ENCODE peak calls at places on chromosomes 5 and 9, in seven cellular contexts. N, Q, S, E, A, G and L are unnamed samples.

GRCh38 chr9:112846528-112847488 is 43.9 kb downstream of the SLC46A2 start:
- DNase-seq in N (peak), Q (no peak), S (no peak), E (no peak), A (no peak), G (peak), L (no peak)

GRCh38 chr5:151155149-151155776 is 2.3 kb downstream of the ANXA6 start:
- DNase-seq in N (peak), Q (peak), S (no peak), E (peak), A (no peak), G (no peak), L (no peak)

GRCh38 chr9:34493972-34494535 is 28.7 kb downstream of the ENHO start:
- DNase-seq in N (peak), Q (no peak), S (no peak), E (peak), A (peak), G (peak), L (no peak)

GRCh38 chr5:97418472-97418871 is 235.4 kb upstream of the RIOK2 start:
- DNase-seq in N (no peak), Q (no peak), S (no peak), E (no peak), A (no peak), G (no peak), L (no peak)

GRCh38 chr9:96417610-96418073 is 528 bp downstream of the ZNF367 start:
- DNase-seq in N (no peak), Q (no peak), S (peak), E (peak), A (no peak), G (no peak), L (peak)

GRCh38 chr5:57862471-57863282 is 380.1 kb upstream of the ACTBL2 start:
- DNase-seq in N (peak), Q (no peak), S (no peak), E (no peak), A (peak), G (no peak), L (no peak)

GRCh38 chr5:82046268-82046621 is 74.4 kb downstream of the ATG10 start:
- DNase-seq in N (no peak), Q (no peak), S (no peak), E (no peak), A (no peak), G (no peak), L (no peak)

GRCh38 chr5:16600397-16600796 is 16.4 kb downstream of the RETREG1 start:
- DNase-seq in N (peak), Q (no peak), S (peak), E (peak), A (no peak), G (no peak), L (no peak)

GRCh38 chr5:126251024-126251423 is 172.2 kb upstream of the GRAMD2B start:
- DNase-seq in N (no peak), Q (no peak), S (no peak), E (no peak), A (no peak), G (no peak), L (no peak)

GRCh38 chr5:175861337-175862130 is 9.8 kb upstream of the CPLX2 start:
- DNase-seq in N (no peak), Q (no peak), S (peak), E (peak), A (no peak), G (no peak), L (no peak)

GRCh38 chr9:135075234-135076142 is 12.0 kb upstream of the OLFM1 start:
- DNase-seq in N (no peak), Q (no peak), S (peak), E (peak), A (no peak), G (peak), L (peak)

GRCh38 chr9:2040828-2041227 is 25.7 kb downstream of the SMARCA2 start:
- DNase-seq in N (no peak), Q (no peak), S (no peak), E (no peak), A (no peak), G (no peak), L (no peak)

GRCh38 chr9:101739311-101739710 is 864 bp upstream of the GRIN3A start:
- DNase-seq in N (no peak), Q (no peak), S (no peak), E (no peak), A (no peak), G (peak), L (no peak)

GRCh38 chr9:68914751-68915150 is 99.2 kb downstream of the PRKACG start:
- DNase-seq in N (no peak), Q (no peak), S (no peak), E (no peak), A (no peak), G (no peak), L (no peak)

GRCh38 chr9:37329576-37329975 is 92.9 kb upstream of the GRHPR start:
- DNase-seq in N (peak), Q (peak), S (peak), E (no peak), A (peak), G (peak), L (no peak)

GRCh38 chr5:147748590-147748989 is 33.9 kb downstream of the JAKMIP2 start:
- DNase-seq in N (no peak), Q (no peak), S (no peak), E (no peak), A (no peak), G (peak), L (no peak)

GRCh38 chr9:22469928-22470544 is 23.4 kb downstream of the DMRTA1 start:
- DNase-seq in N (peak), Q (no peak), S (peak), E (no peak), A (peak), G (peak), L (peak)

GRCh38 chr5:176676361-176676824 is 29.1 kb downstream of the TSPAN17 start:
- DNase-seq in N (peak), Q (no peak), S (no peak), E (no peak), A (peak), G (no peak), L (no peak)

GRCh38 chr5:167296056-167296455 is 995.4 kb upstream of the WWC1 start:
- DNase-seq in N (no peak), Q (no peak), S (no peak), E (no peak), A (no peak), G (no peak), L (no peak)

DNA sequence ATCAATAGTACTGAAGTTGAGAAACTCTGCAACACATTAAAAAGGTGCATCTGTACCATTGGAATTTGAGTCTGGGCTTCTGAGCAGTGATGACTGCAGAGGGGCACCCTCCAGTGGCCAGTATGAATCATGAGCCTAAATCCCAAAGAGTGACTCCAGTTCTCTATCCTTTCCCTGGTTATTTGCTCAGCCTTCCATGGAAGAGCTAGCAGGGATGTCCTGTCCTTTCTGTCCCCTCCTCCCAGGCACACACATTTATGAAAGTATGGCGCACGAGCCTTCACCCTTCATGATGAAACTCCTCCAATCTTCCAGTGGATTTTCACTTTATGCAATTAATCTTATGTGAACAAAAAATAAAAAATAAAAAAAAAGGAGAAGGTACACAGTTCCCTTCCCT is 81.0 kb downstream of the ESM1 start:
- DNase-seq in N (peak), Q (no peak), S (no peak), E (no peak), A (peak), G (peak), L (no peak)
- TF ChIP-seq CTCF in N (peak), Q (no peak), S (peak), E (no peak), A (peak), G (peak), L (peak)

GRCh38 chr9:127194881-127195713 is 69.5 kb upstream of the GARNL3 start:
- DNase-seq in N (no peak), Q (no peak), S (no peak), E (peak), A (peak), G (peak), L (peak)
- TF ChIP-seq CTCF in N (no peak), Q (no peak), S (no peak), E (no peak), A (peak), G (peak), L (no peak)

DNA sequence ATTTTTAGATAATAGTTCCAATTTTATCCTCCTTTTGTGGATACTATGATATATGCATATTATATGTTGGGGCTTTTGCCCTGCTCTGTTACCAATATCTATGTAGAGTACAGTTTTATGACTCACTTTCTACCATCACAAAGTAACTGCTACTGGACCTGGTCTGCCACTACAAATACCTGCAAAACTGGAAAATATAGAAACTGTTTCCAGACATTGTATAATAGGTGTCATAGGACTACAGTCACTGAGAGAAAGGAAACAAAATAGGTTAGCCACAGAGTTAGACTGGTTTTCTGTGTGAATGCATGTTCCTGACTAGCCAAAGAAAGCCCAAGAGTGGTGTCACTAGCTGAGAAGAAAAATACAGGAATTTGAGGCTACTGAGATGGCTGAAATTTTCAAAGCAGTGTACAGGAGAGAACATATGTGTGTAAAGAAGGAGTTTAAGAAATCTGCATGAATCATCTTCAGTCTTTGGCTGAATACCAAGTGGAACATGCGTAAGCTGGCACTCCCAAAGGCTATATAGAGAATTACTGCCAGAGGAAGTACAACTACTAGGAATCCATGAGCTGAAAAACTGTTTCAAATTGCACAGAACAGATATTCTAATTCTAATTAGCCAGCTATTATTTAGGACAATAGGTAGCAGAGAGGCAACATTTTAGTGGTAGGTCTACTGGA is 29.0 kb upstream of the FAM174A start:
- DNase-seq in N (peak), Q (no peak), S (no peak), E (no peak), A (peak), G (no peak), L (no peak)
- TF ChIP-seq CTCF in N (no peak), Q (no peak), S (peak), E (no peak), A (no peak), G (no peak), L (no peak)

GRCh38 chr5:106454050-106454449 is 1216.7 kb downstream of the EFNA5 start:
- DNase-seq in N (no peak), Q (no peak), S (no peak), E (no peak), A (no peak), G (no peak), L (no peak)
- TF ChIP-seq CTCF in N (no peak), Q (no peak), S (no peak), E (no peak), A (no peak), G (no peak), L (no peak)

DNA sequence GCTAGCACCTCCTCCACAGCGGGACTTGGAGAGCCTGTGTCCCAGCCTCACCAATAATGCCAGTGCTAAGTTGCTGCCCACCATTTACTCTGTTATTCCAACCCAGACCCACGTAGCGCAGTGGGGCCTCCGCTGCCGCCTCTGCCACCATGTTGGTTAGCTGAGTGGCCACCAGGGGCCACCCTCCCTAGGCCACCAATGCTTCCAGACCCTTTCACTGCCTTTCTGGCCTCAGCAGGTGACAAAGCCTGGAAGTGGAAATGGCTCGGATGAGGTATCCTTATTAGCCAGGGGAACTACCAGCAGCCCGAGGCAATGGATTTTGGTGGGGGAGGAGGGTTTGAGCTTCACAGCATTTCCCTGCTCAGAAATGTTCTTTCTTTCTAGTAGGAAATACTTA is 110.1 kb downstream of the OSTF1 start:
- DNase-seq in N (no peak), Q (no peak), S (peak), E (no peak), A (no peak), G (peak), L (peak)
- TF ChIP-seq CTCF in N (peak), Q (no peak), S (peak), E (no peak), A (peak), G (peak), L (peak)

GRCh38 chr5:52010430-52010829 is 627.2 kb downstream of the ISL1 start:
- DNase-seq in N (no peak), Q (no peak), S (no peak), E (no peak), A (no peak), G (no peak), L (no peak)

GRCh38 chr5:52007230-52007858 is 624.1 kb downstream of the ISL1 start:
- DNase-seq in N (peak), Q (no peak), S (peak), E (no peak), A (peak), G (peak), L (no peak)
- TF ChIP-seq CTCF in N (peak), Q (no peak), S (peak), E (peak), A (peak), G (peak), L (peak)

GRCh38 chr9:114906922-114907571 is 23.3 kb downstream of the TNFSF8 start:
- DNase-seq in N (peak), Q (no peak), S (peak), E (no peak), A (peak), G (peak), L (peak)

GRCh38 chr9:114909657-114910056 is 20.7 kb downstream of the TNFSF8 start:
- DNase-seq in N (no peak), Q (no peak), S (no peak), E (no peak), A (no peak), G (no peak), L (no peak)

GRCh38 chr9:114908104-114908621 is 22.2 kb downstream of the TNFSF8 start:
- DNase-seq in N (peak), Q (no peak), S (no peak), E (no peak), A (peak), G (no peak), L (no peak)

GRCh38 chr9:114910541-114910940 is 19.9 kb downstream of the TNFSF8 start:
- DNase-seq in N (no peak), Q (no peak), S (no peak), E (no peak), A (no peak), G (no peak), L (no peak)

DNA sequence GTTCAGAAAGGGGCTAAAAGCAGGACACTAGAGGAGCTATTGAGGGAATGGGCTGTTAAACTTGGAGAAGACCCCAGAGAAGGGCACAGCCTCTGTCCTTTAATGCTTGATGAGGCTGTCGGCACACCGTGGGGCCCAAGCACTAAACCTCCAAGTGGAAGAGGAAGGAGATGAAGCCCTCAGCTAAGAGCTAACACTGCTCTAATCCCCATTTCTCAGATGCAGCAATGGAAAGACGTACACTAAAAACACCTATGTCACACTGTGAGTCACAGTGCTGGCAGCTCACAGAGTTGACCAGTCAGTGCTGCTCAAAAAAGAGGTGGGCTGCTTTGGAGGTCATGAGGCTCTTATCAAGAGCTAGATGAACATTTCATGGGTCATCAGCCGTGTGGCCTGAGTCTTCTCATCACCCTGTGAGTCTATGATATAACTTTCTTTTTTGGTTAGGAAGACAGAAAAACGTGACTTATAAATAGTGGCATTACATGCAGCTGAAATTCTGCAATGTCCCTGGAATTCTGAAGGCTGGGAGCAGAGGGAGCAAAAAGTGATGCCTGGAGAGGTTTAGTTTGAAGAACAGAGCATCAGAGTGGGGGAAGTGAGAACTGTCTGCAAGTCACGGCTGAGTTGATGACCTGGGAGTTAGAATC is 21.5 kb downstream of the TNFSF8 start:
- DNase-seq in N (no peak), Q (no peak), S (no peak), E (no peak), A (peak), G (no peak), L (no peak)
- TF ChIP-seq CTCF in N (no peak), Q (no peak), S (no peak), E (no peak), A (no peak), G (no peak), L (no peak)

DNA sequence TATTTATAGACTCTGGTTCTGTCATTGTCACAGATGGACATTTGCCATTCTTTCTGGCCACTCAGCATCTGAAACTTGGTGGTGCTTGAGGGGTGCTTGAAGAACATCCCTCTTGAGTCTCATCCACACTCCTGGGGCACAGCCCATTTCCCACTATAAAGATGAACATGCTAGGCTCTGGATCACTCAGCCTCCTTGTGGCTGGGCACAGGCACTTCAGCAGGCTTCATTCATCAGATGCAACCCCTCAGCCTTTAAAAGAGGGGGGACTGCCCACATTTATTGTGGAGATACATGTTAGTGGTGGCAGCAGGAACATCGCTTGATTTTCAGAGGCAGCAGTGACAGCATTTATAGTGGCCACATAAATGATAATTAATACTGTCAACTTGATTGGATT is 124.7 kb upstream of the NIPBL start:
- DNase-seq in N (peak), Q (no peak), S (no peak), E (no peak), A (no peak), G (peak), L (no peak)
- TF ChIP-seq CTCF in N (peak), Q (no peak), S (no peak), E (no peak), A (peak), G (peak), L (peak)